ENCODE peak calls at places on chromosomes 1 and 21, in ten cellular contexts. One of them, this sample, is unnamed.

GRCh38 chr1:30809514-30810263 is 52.1 kb upstream of the LAPTM5 start:
- DNase-seq in heart left ventricle: no peak
- DNase-seq in glutamatergic neuron: no peak
- DNase-seq in esophagus muscularis mucosa: no peak
- DNase-seq in B cell: no peak
- DNase-seq in upper lobe of right lung: no peak
- DNase-seq in GM10248: no peak
- DNase-seq in HFFc6: peak
- DNase-seq in WTC11: no peak
- DNase-seq in tibial artery: no peak
- DNase-seq in this sample: no peak

GRCh38 chr1:28247603-28248272 is 11.6 kb upstream of the SESN2 start:
- DNase-seq in HFFc6: no peak
- DNase-seq in GM10248: no peak
- DNase-seq in B cell: no peak
- DNase-seq in esophagus muscularis mucosa: no peak
- DNase-seq in glutamatergic neuron: no peak
- DNase-seq in tibial artery: no peak
- DNase-seq in heart left ventricle: no peak
- DNase-seq in upper lobe of right lung: no peak
- DNase-seq in WTC11: no peak
- DNase-seq in this sample: no peak

GRCh38 chr21:36388835-36389234 is 3.6 kb downstream of the CHAF1B start:
- DNase-seq in upper lobe of right lung: no peak
- DNase-seq in tibial artery: no peak
- DNase-seq in HFFc6: no peak
- DNase-seq in GM10248: peak
- DNase-seq in heart left ventricle: no peak
- DNase-seq in esophagus muscularis mucosa: no peak
- DNase-seq in WTC11: peak
- DNase-seq in glutamatergic neuron: peak
- DNase-seq in B cell: no peak
- DNase-seq in this sample: peak

GRCh38 chr21:45408271-45408791 is 3.4 kb downstream of the COL18A1 start:
- DNase-seq in B cell: no peak
- DNase-seq in glutamatergic neuron: no peak
- DNase-seq in heart left ventricle: peak
- DNase-seq in WTC11: no peak
- DNase-seq in esophagus muscularis mucosa: no peak
- DNase-seq in tibial artery: no peak
- DNase-seq in upper lobe of right lung: no peak
- DNase-seq in HFFc6: no peak
- DNase-seq in GM10248: no peak
- DNase-seq in this sample: no peak

GRCh38 chr1:29900727-29901126 is 664.4 kb downstream of the PTPRU start:
- DNase-seq in tibial artery: no peak
- DNase-seq in GM10248: no peak
- DNase-seq in HFFc6: no peak
- DNase-seq in WTC11: no peak
- DNase-seq in heart left ventricle: no peak
- DNase-seq in esophagus muscularis mucosa: no peak
- DNase-seq in B cell: no peak
- DNase-seq in upper lobe of right lung: no peak
- DNase-seq in glutamatergic neuron: no peak
- DNase-seq in this sample: no peak

GRCh38 chr1:210363119-210363518 is 34.4 kb downstream of the HHAT start:
- DNase-seq in esophagus muscularis mucosa: no peak
- DNase-seq in GM10248: no peak
- DNase-seq in B cell: no peak
- DNase-seq in HFFc6: no peak
- DNase-seq in glutamatergic neuron: no peak
- DNase-seq in heart left ventricle: no peak
- DNase-seq in upper lobe of right lung: no peak
- DNase-seq in WTC11: no peak
- DNase-seq in tibial artery: no peak
- DNase-seq in this sample: no peak

GRCh38 chr21:46067505-46068201 is 30.3 kb upstream of the COL6A2 start:
- DNase-seq in HFFc6: no peak
- DNase-seq in WTC11: no peak
- DNase-seq in glutamatergic neuron: no peak
- DNase-seq in tibial artery: no peak
- DNase-seq in esophagus muscularis mucosa: peak
- DNase-seq in GM10248: no peak
- DNase-seq in heart left ventricle: peak
- DNase-seq in B cell: no peak
- DNase-seq in upper lobe of right lung: peak
- DNase-seq in this sample: no peak

GRCh38 chr1:3611170-3612019 is at the start of gene MEGF6:
- DNase-seq in esophagus muscularis mucosa: no peak
- DNase-seq in HFFc6: no peak
- DNase-seq in GM10248: no peak
- DNase-seq in heart left ventricle: peak
- DNase-seq in B cell: no peak
- DNase-seq in WTC11: peak
- DNase-seq in upper lobe of right lung: peak
- DNase-seq in tibial artery: no peak
- DNase-seq in glutamatergic neuron: peak
- DNase-seq in this sample: peak

GRCh38 chr1:229862017-229862774 is 204.8 kb upstream of the GALNT2 start:
- DNase-seq in tibial artery: no peak
- DNase-seq in heart left ventricle: no peak
- DNase-seq in glutamatergic neuron: no peak
- DNase-seq in B cell: no peak
- DNase-seq in upper lobe of right lung: no peak
- DNase-seq in GM10248: no peak
- DNase-seq in WTC11: no peak
- DNase-seq in HFFc6: no peak
- DNase-seq in esophagus muscularis mucosa: no peak
- DNase-seq in this sample: no peak

GRCh38 chr1:174990382-174990999 is 9.3 kb upstream of the CACYBP start:
- DNase-seq in B cell: peak
- DNase-seq in upper lobe of right lung: no peak
- DNase-seq in WTC11: no peak
- DNase-seq in tibial artery: no peak
- DNase-seq in GM10248: no peak
- DNase-seq in glutamatergic neuron: no peak
- DNase-seq in HFFc6: peak
- DNase-seq in esophagus muscularis mucosa: no peak
- DNase-seq in heart left ventricle: no peak
- DNase-seq in this sample: peak

GRCh38 chr1:1212780-1213152 is 1.2 kb downstream of the TNFRSF4 start:
- DNase-seq in esophagus muscularis mucosa: no peak
- DNase-seq in tibial artery: no peak
- DNase-seq in GM10248: peak
- DNase-seq in heart left ventricle: peak
- DNase-seq in upper lobe of right lung: peak
- DNase-seq in B cell: no peak
- DNase-seq in HFFc6: no peak
- DNase-seq in glutamatergic neuron: peak
- DNase-seq in WTC11: no peak
- DNase-seq in this sample: peak

GRCh38 chr1:151342021-151342420 is 5.0 kb downstream of the RFX5 start:
- DNase-seq in glutamatergic neuron: no peak
- DNase-seq in tibial artery: no peak
- DNase-seq in GM10248: no peak
- DNase-seq in B cell: no peak
- DNase-seq in WTC11: no peak
- DNase-seq in esophagus muscularis mucosa: no peak
- DNase-seq in upper lobe of right lung: no peak
- DNase-seq in HFFc6: no peak
- DNase-seq in heart left ventricle: no peak
- DNase-seq in this sample: no peak

GRCh38 chr1:116457944-116458343 is 84.9 kb downstream of the ATP1A1 start:
- DNase-seq in tibial artery: no peak
- DNase-seq in esophagus muscularis mucosa: peak
- DNase-seq in upper lobe of right lung: no peak
- DNase-seq in WTC11: no peak
- DNase-seq in heart left ventricle: peak
- DNase-seq in glutamatergic neuron: peak
- DNase-seq in B cell: no peak
- DNase-seq in GM10248: no peak
- DNase-seq in HFFc6: no peak
- DNase-seq in this sample: no peak

GRCh38 chr1:243292117-243292516 is 36.3 kb downstream of the SDCCAG8 start:
- DNase-seq in upper lobe of right lung: no peak
- DNase-seq in HFFc6: no peak
- DNase-seq in GM10248: no peak
- DNase-seq in tibial artery: no peak
- DNase-seq in esophagus muscularis mucosa: no peak
- DNase-seq in B cell: no peak
- DNase-seq in glutamatergic neuron: no peak
- DNase-seq in heart left ventricle: no peak
- DNase-seq in WTC11: no peak
- DNase-seq in this sample: no peak

GRCh38 chr21:26169061-26169610 is 1.4 kb downstream of the APP start:
- DNase-seq in glutamatergic neuron: peak
- DNase-seq in tibial artery: peak
- DNase-seq in upper lobe of right lung: no peak
- DNase-seq in WTC11: no peak
- DNase-seq in esophagus muscularis mucosa: no peak
- DNase-seq in B cell: peak
- DNase-seq in HFFc6: peak
- DNase-seq in GM10248: peak
- DNase-seq in heart left ventricle: no peak
- DNase-seq in this sample: peak
- TF ChIP-seq CTCF in glutamatergic neuron: peak
- TF ChIP-seq CTCF in tibial artery: peak
- TF ChIP-seq CTCF in upper lobe of right lung: peak
- TF ChIP-seq CTCF in WTC11: no peak
- TF ChIP-seq CTCF in esophagus muscularis mucosa: peak
- TF ChIP-seq CTCF in B cell: peak
- TF ChIP-seq CTCF in HFFc6: peak
- TF ChIP-seq CTCF in GM10248: peak
- TF ChIP-seq CTCF in heart left ventricle: peak
- TF ChIP-seq CTCF in this sample: no peak

GRCh38 chr1:37471345-37472231 is 2.8 kb upstream of the ZC3H12A start:
- DNase-seq in HFFc6: peak
- DNase-seq in WTC11: peak
- DNase-seq in upper lobe of right lung: peak
- DNase-seq in glutamatergic neuron: no peak
- DNase-seq in heart left ventricle: peak
- DNase-seq in esophagus muscularis mucosa: no peak
- DNase-seq in GM10248: no peak
- DNase-seq in tibial artery: peak
- DNase-seq in B cell: no peak
- DNase-seq in this sample: no peak

GRCh38 chr1:37468037-37468436 is 6.3 kb upstream of the ZC3H12A start:
- DNase-seq in glutamatergic neuron: no peak
- DNase-seq in GM10248: no peak
- DNase-seq in esophagus muscularis mucosa: no peak
- DNase-seq in heart left ventricle: no peak
- DNase-seq in upper lobe of right lung: no peak
- DNase-seq in HFFc6: no peak
- DNase-seq in tibial artery: no peak
- DNase-seq in B cell: no peak
- DNase-seq in WTC11: no peak
- DNase-seq in this sample: no peak

GRCh38 chr1:37464443-37464842 is 9.9 kb upstream of the ZC3H12A start:
- DNase-seq in tibial artery: no peak
- DNase-seq in upper lobe of right lung: no peak
- DNase-seq in esophagus muscularis mucosa: no peak
- DNase-seq in HFFc6: no peak
- DNase-seq in glutamatergic neuron: no peak
- DNase-seq in GM10248: no peak
- DNase-seq in heart left ventricle: no peak
- DNase-seq in B cell: no peak
- DNase-seq in WTC11: no peak
- DNase-seq in this sample: no peak

GRCh38 chr1:37461698-37462436 is 12.5 kb upstream of the ZC3H12A start:
- DNase-seq in B cell: no peak
- DNase-seq in glutamatergic neuron: no peak
- DNase-seq in GM10248: no peak
- DNase-seq in WTC11: no peak
- DNase-seq in esophagus muscularis mucosa: no peak
- DNase-seq in tibial artery: no peak
- DNase-seq in upper lobe of right lung: no peak
- DNase-seq in HFFc6: no peak
- DNase-seq in heart left ventricle: no peak
- DNase-seq in this sample: no peak

GRCh38 chr1:37465596-37466517 is 8.5 kb upstream of the ZC3H12A start:
- DNase-seq in B cell: no peak
- DNase-seq in GM10248: no peak
- DNase-seq in WTC11: no peak
- DNase-seq in HFFc6: no peak
- DNase-seq in glutamatergic neuron: no peak
- DNase-seq in esophagus muscularis mucosa: no peak
- DNase-seq in tibial artery: no peak
- DNase-seq in heart left ventricle: no peak
- DNase-seq in upper lobe of right lung: no peak
- DNase-seq in this sample: no peak
- TF ChIP-seq CTCF in B cell: no peak
- TF ChIP-seq CTCF in GM10248: no peak
- TF ChIP-seq CTCF in WTC11: no peak
- TF ChIP-seq CTCF in HFFc6: no peak
- TF ChIP-seq CTCF in glutamatergic neuron: no peak
- TF ChIP-seq CTCF in esophagus muscularis mucosa: no peak
- TF ChIP-seq CTCF in tibial artery: no peak
- TF ChIP-seq CTCF in heart left ventricle: no peak
- TF ChIP-seq CTCF in upper lobe of right lung: no peak
- TF ChIP-seq CTCF in this sample: no peak

GRCh38 chr1:225004396-225004795 is 74.9 kb downstream of the DNAH14 start:
- DNase-seq in esophagus muscularis mucosa: no peak
- DNase-seq in upper lobe of right lung: no peak
- DNase-seq in glutamatergic neuron: no peak
- DNase-seq in tibial artery: no peak
- DNase-seq in B cell: no peak
- DNase-seq in heart left ventricle: no peak
- DNase-seq in GM10248: no peak
- DNase-seq in WTC11: no peak
- DNase-seq in HFFc6: no peak
- DNase-seq in this sample: no peak
- TF ChIP-seq CTCF in esophagus muscularis mucosa: no peak
- TF ChIP-seq CTCF in upper lobe of right lung: no peak
- TF ChIP-seq CTCF in glutamatergic neuron: peak
- TF ChIP-seq CTCF in tibial artery: no peak
- TF ChIP-seq CTCF in B cell: no peak
- TF ChIP-seq CTCF in heart left ventricle: no peak
- TF ChIP-seq CTCF in GM10248: no peak
- TF ChIP-seq CTCF in WTC11: peak
- TF ChIP-seq CTCF in HFFc6: peak
- TF ChIP-seq CTCF in this sample: no peak

DNA sequence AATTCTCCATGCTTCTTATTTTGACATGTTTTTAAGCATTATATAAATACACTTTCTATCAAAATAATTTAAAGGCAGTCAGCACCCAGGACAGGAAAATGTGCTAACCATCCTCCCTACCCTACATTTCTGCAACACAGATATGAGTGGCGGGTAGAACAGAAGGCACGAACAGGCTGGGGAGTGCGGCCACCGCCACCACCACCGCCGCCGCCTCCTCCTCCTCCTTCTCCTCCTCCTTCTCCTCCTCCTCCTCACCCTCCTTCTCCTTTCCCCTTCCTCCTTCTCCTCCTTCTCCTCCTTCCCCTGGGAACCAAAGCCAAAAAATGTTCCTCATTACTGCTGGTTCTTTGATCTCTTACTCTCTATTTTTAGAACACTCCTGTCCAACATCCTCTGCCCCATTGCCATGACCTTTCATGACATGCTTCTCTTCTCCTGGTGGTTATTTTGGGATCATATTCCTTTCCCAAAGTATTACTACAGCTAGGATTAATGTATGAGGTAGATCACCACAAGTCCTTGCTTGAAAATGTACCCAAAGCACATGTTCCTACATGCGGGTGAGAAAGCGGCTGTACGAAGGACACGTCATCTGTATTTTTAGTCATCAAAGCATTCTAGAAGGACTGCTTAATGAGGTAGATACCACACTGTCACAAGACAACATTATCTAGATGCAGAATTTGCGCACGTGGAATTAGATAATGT is 24.5 kb upstream of the CCN1 start:
- DNase-seq in tibial artery: no peak
- DNase-seq in upper lobe of right lung: no peak
- DNase-seq in WTC11: no peak
- DNase-seq in B cell: no peak
- DNase-seq in HFFc6: peak
- DNase-seq in glutamatergic neuron: no peak
- DNase-seq in heart left ventricle: no peak
- DNase-seq in GM10248: no peak
- DNase-seq in esophagus muscularis mucosa: no peak
- DNase-seq in this sample: no peak
- TF ChIP-seq CTCF in tibial artery: no peak
- TF ChIP-seq CTCF in upper lobe of right lung: no peak
- TF ChIP-seq CTCF in WTC11: no peak
- TF ChIP-seq CTCF in B cell: no peak
- TF ChIP-seq CTCF in HFFc6: no peak
- TF ChIP-seq CTCF in glutamatergic neuron: no peak
- TF ChIP-seq CTCF in heart left ventricle: no peak
- TF ChIP-seq CTCF in GM10248: no peak
- TF ChIP-seq CTCF in esophagus muscularis mucosa: no peak
- TF ChIP-seq CTCF in this sample: no peak

This sample was measured in GM13977.